ENCODE peak calls at places on chromosomes 3 and 15, in six cellular contexts. G is AG10803; Y is colonic mucosa; A is left colon; P is stimulated activated CD8-positive, alpha-beta memory T cell treated with anti-CD3 and anti-CD28 coated beads, Interleukin-15, amount 100 ng/mL, for 24 hours; M is NCI-H524. N is an unnamed sample.

GRCh38 chr3:42117175-42118008 is 26.2 kb downstream of the TRAK1 start:
- DNase-seq in G (peak; percentile 73), Y (no peak), A (no peak), P (no peak), M (peak; percentile 8), N (no peak)

GRCh38 chr3:5136619-5137429 is 14.7 kb downstream of the ARL8B start:
- DNase-seq in G (no peak), Y (no peak), A (no peak), P (no peak), M (peak; percentile 15), N (no peak)

GRCh38 chr3:71088019-71088711 is 495.4 kb downstream of the FOXP1 start:
- DNase-seq in G (no peak), Y (no peak), A (no peak), P (no peak), M (no peak), N (no peak)

GRCh38 chr3:141266186-141266585 is 34.6 kb downstream of the PXYLP1 start:
- DNase-seq in G (no peak), Y (no peak), A (no peak), P (no peak), M (no peak), N (no peak)

GRCh38 chr15:25171856-25172687 is 217.3 kb downstream of the SNRPN start:
- DNase-seq in G (no peak), Y (peak; percentile 9), A (peak; percentile 17), P (no peak), M (no peak), N (no peak)

GRCh38 chr15:64351265-64351664 is 4.7 kb downstream of the CSNK1G1 start:
- DNase-seq in G (peak; percentile 44), Y (no peak), A (no peak), P (no peak), M (no peak), N (no peak)

GRCh38 chr15:88730751-88731150 is 72.5 kb upstream of the ACAN start:
- DNase-seq in G (no peak), Y (no peak), A (no peak), P (no peak), M (no peak), N (no peak)

GRCh38 chr3:7788881-7789280 is 712.7 kb upstream of the LMCD1 start:
- DNase-seq in G (no peak), Y (no peak), A (no peak), P (no peak), M (no peak), N (no peak)

GRCh38 chr15:56725386-56725785 is 7.9 kb downstream of the ZNF280D start:
- DNase-seq in G (no peak), Y (no peak), A (no peak), P (no peak), M (no peak), N (no peak)